ENCODE peak calls at places on chromosomes 11 and 22, in ten cellular contexts. C, F, X, N, T, Q, Z, O, S and H are unnamed samples.

GRCh38 chr11:46446343-46446751 is 54.8 kb upstream of the CHRM4 start:
- DNase-seq in S (no peak), Z (no peak), T (no peak), F (peak), C (no peak), N (no peak), X (no peak), O (no peak), Q (no peak), H (no peak)

GRCh38 chr11:46892109-46892508 is 26.2 kb downstream of the LRP4 start:
- DNase-seq in Z (no peak), X (no peak), T (no peak), F (no peak), Q (no peak), S (no peak), O (no peak), N (no peak), C (no peak), H (no peak)

GRCh38 chr11:116650052-116650451 is 122.7 kb downstream of the BUD13 start:
- DNase-seq in Q (no peak), N (peak), S (no peak), T (no peak), Z (no peak), X (no peak), F (no peak), O (no peak), C (no peak), H (no peak)

GRCh38 chr11:67255864-67256263 is 10.4 kb upstream of the GRK2 start:
- DNase-seq in X (no peak), T (no peak), N (no peak), Q (peak), O (no peak), S (no peak), F (no peak), C (no peak), Z (no peak), H (no peak)

GRCh38 chr11:73461844-73462435 is 85.7 kb downstream of the RELT start:
- DNase-seq in N (no peak), F (no peak), S (no peak), C (no peak), Z (no peak), O (no peak), Q (no peak), T (no peak), X (no peak), H (no peak)

GRCh38 chr11:44628730-44629361 is 63.4 kb downstream of the CD82 start:
- DNase-seq in N (peak), Q (peak), C (no peak), Z (no peak), X (peak), O (no peak), S (no peak), F (no peak), T (peak), H (peak)

GRCh38 chr22:37965940-37966664 is 12.6 kb downstream of the POLR2F start:
- DNase-seq in S (no peak), N (no peak), X (no peak), T (no peak), F (no peak), Z (no peak), Q (no peak), C (no peak), O (no peak), H (no peak)

GRCh38 chr22:21947040-21948014 is 5.3 kb downstream of the PPM1F start:
- DNase-seq in S (no peak), Z (peak), C (no peak), Q (no peak), T (no peak), N (no peak), F (peak), O (no peak), X (no peak), H (no peak)

GRCh38 chr11:73012121-73012863 is 129.8 kb downstream of the FCHSD2 start:
- DNase-seq in T (no peak), Z (no peak), S (no peak), F (peak), N (no peak), C (no peak), O (no peak), Q (no peak), X (no peak), H (no peak)

GRCh38 chr11:12862761-12863469 is 146.2 kb upstream of the RASSF10 start:
- DNase-seq in Z (peak), C (no peak), O (no peak), S (peak), T (peak), Q (peak), X (no peak), F (peak), N (no peak), H (peak)

GRCh38 chr11:102762414-102762813 is 18.0 kb downstream of the MMP10 start:
- DNase-seq in F (peak), Z (no peak), Q (no peak), C (no peak), X (no peak), T (no peak), N (no peak), S (no peak), O (no peak), H (no peak)

GRCh38 chr11:122038543-122038942 is 77.5 kb downstream of the BLID start:
- DNase-seq in N (no peak), C (no peak), S (no peak), F (no peak), T (no peak), Q (no peak), X (no peak), Z (no peak), O (no peak), H (no peak)

DNA sequence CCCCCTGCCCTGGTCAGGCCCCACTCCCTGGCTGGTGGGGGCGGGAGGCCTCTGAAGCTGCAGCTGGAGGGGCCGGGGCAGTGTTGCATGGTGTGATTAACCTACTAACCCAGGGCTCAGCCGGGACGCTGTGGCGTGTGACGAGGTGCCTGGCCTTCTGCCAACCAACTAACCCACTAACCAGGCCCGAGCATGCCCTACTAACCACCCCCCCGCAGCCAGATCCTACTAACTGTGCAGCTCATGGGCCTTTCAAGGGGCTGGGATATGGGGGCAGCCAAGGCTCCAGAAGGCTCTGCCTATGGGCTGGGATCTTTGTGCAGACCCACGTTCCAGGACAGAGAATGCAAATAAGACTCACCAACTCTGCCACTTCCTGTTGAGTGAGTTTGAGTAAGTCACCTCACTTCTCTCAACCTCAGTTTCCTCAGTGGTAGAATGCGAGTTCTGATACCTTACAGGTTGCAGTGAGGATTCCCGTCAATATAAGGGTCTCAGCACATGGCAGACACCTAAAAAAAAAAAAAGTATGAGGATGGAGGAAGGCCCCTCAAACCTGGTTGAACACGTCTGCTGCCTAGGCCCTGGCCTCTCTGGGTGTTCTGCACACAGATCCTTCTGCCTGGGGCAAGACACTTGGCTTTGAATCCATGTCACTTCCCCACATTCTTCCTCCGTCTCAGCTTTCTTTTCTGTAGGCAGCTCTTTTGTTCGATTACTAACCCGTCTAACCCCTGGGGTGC is 14.1 kb downstream of the MIAT start:
- DNase-seq in Q (peak), Z (no peak), N (no peak), S (no peak), C (no peak), X (peak), T (no peak), O (peak), F (no peak), H (peak)
- H3K27ac ChIP-seq in Q (peak), Z (peak), N (peak), S (peak), C (peak), X (peak), T (peak), O (no peak), F (no peak), H (peak)

GRCh38 chr11:61760946-61761345 is 8.5 kb downstream of the MYRF start:
- DNase-seq in F (no peak), C (no peak), S (no peak), X (no peak), T (no peak), O (no peak), Z (no peak), Q (no peak), N (no peak), H (no peak)

GRCh38 chr11:61756147-61756451 is 3.7 kb downstream of the MYRF start:
- DNase-seq in Z (no peak), X (no peak), Q (no peak), C (no peak), O (no peak), N (no peak), S (no peak), T (no peak), F (no peak), H (no peak)

GRCh38 chr11:61756452-61757212 is 4.2 kb downstream of the MYRF start:
- DNase-seq in O (no peak), Z (peak), T (no peak), N (no peak), C (peak), X (peak), F (peak), S (no peak), Q (no peak), H (peak)

GRCh38 chr11:61754534-61755482 is 2.4 kb downstream of the MYRF start:
- DNase-seq in O (no peak), T (no peak), C (no peak), Q (no peak), Z (peak), N (no peak), X (peak), F (no peak), S (no peak), H (no peak)

GRCh38 chr11:61757213-61757862 is 4.9 kb downstream of the MYRF start:
- DNase-seq in O (no peak), Z (no peak), N (no peak), Q (no peak), F (no peak), S (no peak), X (peak), T (no peak), C (no peak), H (no peak)
- TF ChIP-seq POLR2A in O (no peak), Z (no peak), N (no peak), Q (no peak), F (no peak), S (no peak), X (no peak), T (no peak), C (no peak), H (no peak)

DNA sequence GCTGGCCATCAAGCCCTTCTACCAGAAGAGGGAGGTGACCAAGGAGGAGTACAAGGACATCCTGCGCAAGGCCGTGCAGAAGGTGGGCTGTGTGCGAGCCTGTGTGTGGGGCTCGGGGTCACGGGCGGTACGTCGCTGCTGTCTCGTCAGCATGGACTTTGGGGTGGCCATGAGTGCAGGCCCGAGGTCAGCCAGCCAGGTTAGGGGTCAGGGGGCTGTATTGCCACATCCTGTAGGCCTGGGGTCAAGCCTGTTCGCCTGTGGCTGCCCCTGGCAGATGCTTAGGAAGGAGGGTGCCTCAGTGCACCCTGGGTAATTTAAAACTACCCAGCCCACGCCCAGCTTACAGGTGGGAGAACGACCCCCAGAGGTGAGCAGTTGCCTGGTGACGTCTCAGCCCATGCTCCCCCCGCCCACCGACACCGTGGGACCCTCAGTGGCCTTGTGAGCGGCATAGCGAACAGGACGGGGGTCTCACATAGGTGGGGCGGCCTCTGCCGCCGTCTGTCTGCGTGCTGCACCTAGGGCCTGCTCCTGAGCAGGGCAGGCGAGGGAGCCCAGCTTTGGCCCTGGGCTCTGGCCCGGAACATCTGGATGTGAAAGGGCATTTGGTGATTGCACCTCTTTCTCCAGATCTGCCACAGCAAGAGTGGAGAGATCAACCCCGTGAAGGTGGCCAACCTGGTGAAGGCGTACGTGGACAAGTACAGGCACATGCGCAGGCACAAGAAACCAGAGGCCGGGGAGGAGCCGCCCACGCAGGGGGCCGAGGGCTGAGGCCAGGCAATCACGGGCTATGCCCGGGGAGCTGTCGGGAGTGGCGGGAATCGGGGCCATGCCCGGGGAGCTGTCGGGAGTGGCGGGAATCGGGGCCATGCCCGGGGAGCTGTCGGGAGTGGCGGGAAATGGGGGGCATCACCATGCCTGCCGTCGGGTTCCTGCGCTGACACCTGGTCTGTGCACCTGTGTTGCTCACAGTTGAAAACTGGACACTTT is 4.5 kb downstream of the IRF7 start:
- DNase-seq in N (no peak), F (no peak), T (peak), X (no peak), Z (no peak), C (no peak), Q (no peak), S (no peak), O (no peak), H (no peak)
- TF ChIP-seq POLR2AphosphoS5 in N (no peak), F (no peak), T (no peak), X (no peak), Z (peak), C (peak), Q (no peak), S (no peak), O (no peak), H (no peak)

GRCh38 chr11:66112041-66112491 is 42.0 kb downstream of the PACS1 start:
- DNase-seq in F (no peak), C (no peak), T (no peak), X (no peak), S (no peak), O (no peak), Z (peak), N (no peak), Q (no peak), H (no peak)
- H3K27ac ChIP-seq in F (peak), C (peak), T (no peak), X (no peak), S (no peak), O (peak), Z (no peak), N (no peak), Q (no peak), H (peak)

DNA sequence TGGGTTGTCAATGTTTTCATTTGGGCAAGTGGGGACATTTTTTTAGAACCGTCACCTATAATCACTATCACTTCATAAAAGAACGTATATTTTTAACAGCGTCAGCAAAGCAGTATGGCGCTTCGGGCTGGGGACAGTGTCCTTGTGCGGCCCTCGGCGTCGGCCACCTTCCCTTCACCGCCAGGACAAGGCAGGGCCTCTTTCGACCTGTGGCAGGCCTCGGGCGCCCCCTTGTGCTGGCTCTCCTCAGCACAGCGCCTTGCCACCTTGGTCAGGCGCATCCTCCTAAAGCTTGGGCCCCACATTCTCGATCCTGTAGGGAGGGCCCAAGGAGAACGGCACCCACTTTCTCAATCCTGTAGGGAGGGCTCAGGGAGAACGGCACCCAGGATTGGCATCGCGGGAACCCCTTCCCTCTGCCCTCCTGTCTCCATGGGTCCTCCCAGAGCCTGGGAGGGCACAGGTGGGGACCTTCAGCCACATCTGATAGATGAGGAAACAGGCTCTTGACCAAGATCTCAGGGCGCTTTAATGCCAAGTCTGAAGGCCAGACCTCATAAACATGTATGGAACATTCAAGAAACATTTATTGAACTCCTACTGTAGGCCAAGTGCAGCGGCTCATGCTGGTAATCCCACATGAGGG is 11.5 kb upstream of the FADD start:
- DNase-seq in T (no peak), S (peak), F (peak), C (peak), Q (no peak), Z (peak), N (no peak), X (peak), O (peak), H (peak)
- TF ChIP-seq POLR2A in T (no peak), S (no peak), F (no peak), C (no peak), Q (no peak), Z (no peak), N (no peak), X (no peak), O (no peak), H (no peak)

GRCh38 chr11:114307524-114308203 is 11.5 kb downstream of the NNMT start:
- DNase-seq in N (peak), Q (peak), C (no peak), S (no peak), X (peak), O (peak), Z (peak), F (peak), T (no peak), H (no peak)
- TF ChIP-seq POLR2AphosphoS5 in N (peak), Q (peak), C (no peak), S (no peak), X (peak), O (peak), Z (no peak), F (peak), T (peak), H (no peak)